ENCODE peak calls at places on chromosome 4, in five cellular contexts. M, L, N, Y and P are unnamed samples. For H3K27me3, the result is how much of the 10 kb centered on the place peaks cover.

GRCh38 chr4:3107271-3108185 is 33.0 kb downstream of the HTT start:
- DNase-seq in M (no peak), L (no peak), N (no peak), Y (no peak), P (no peak)

GRCh38 chr4:127311924-127312323 is 320.8 kb upstream of the INTU start:
- DNase-seq in M (no peak), L (no peak), N (no peak), Y (no peak), P (no peak)

GRCh38 chr4:67911638-67912037 is 27.8 kb upstream of the TMPRSS11D start:
- DNase-seq in M (no peak), L (no peak), N (no peak), Y (no peak), P (no peak)

GRCh38 chr4:24598025-24598424 is 13.7 kb upstream of the DHX15 start:
- DNase-seq in M (peak), L (no peak), N (peak), Y (no peak), P (peak)

GRCh38 chr4:65645185-65645584 is 25.1 kb downstream of the EPHA5 start:
- DNase-seq in M (no peak), L (no peak), N (no peak), Y (peak), P (no peak)

GRCh38 chr4:3059896-3060295 is 14.4 kb downstream of the HTT-AS start:
- DNase-seq in M (no peak), L (no peak), N (no peak), Y (no peak), P (no peak)

GRCh38 chr4:173735055-173735454 is 205.0 kb upstream of the HAND2 start:
- DNase-seq in M (no peak), L (no peak), N (no peak), Y (no peak), P (no peak)

GRCh38 chr4:180949825-180950224 is 1293.4 kb upstream of the TENM3 start:
- DNase-seq in M (no peak), L (no peak), N (peak), Y (no peak), P (no peak)

GRCh38 chr4:188911199-188911598 is 772.0 kb downstream of the TRIML1 start:
- DNase-seq in M (no peak), L (no peak), N (no peak), Y (no peak), P (no peak)

GRCh38 chr4:182973421-182974340 is 56.5 kb upstream of the DCTD start:
- DNase-seq in M (no peak), L (no peak), N (peak), Y (peak), P (no peak)

GRCh38 chr4:168796362-168797106 is 213.5 kb downstream of the CBR4 start:
- DNase-seq in M (peak), L (no peak), N (peak), Y (peak), P (peak)

GRCh38 chr4:186932631-186933150 is 209.0 kb upstream of the FAT1 start:
- DNase-seq in M (no peak), L (no peak), N (peak), Y (peak), P (no peak)

GRCh38 chr4:102808009-102808408 is 19.3 kb downstream of the UBE2D3 start:
- DNase-seq in M (no peak), L (no peak), N (no peak), Y (no peak), P (no peak)

GRCh38 chr4:144574004-144574403 is 72.0 kb upstream of the HHIP start:
- DNase-seq in M (no peak), L (no peak), N (no peak), Y (no peak), P (no peak)

GRCh38 chr4:16024009-16024408 is 59.8 kb downstream of the PROM1 start:
- DNase-seq in M (no peak), L (no peak), N (peak), Y (peak), P (no peak)

GRCh38 chr4:17094811-17095210 is 196.4 kb upstream of the LDB2 start:
- DNase-seq in M (no peak), L (no peak), N (no peak), Y (no peak), P (no peak)

GRCh38 chr4:113683143-113683542 is 78.4 kb downstream of the CAMK2D start:
- DNase-seq in M (no peak), L (no peak), N (no peak), Y (no peak), P (no peak)

GRCh38 chr4:18049446-18049845 is 27.9 kb upstream of the LCORL start:
- DNase-seq in M (no peak), L (no peak), N (no peak), Y (no peak), P (no peak)

GRCh38 chr4:152064753-152065152 is 303.9 kb upstream of the GATB start:
- DNase-seq in M (no peak), L (no peak), N (no peak), Y (peak), P (no peak)

GRCh38 chr4:182929296-182929695 is 12.1 kb upstream of the DCTD start:
- DNase-seq in M (no peak), L (no peak), N (peak), Y (peak), P (peak)

GRCh38 chr4:2135083-2135482 is 76.0 kb downstream of the NAT8L start:
- DNase-seq in M (no peak), L (no peak), N (no peak), Y (peak), P (no peak)

GRCh38 chr4:29553842-29554241 is 1166.3 kb upstream of the PCDH7 start:
- DNase-seq in M (no peak), L (no peak), N (peak), Y (peak), P (peak)

GRCh38 chr4:141810038-141810701 is 173.8 kb downstream of the IL15 start:
- DNase-seq in M (no peak), L (no peak), N (no peak), Y (no peak), P (no peak)

GRCh38 chr4:53866055-53866454 is 198.3 kb downstream of the CHIC2 start:
- DNase-seq in M (no peak), L (no peak), N (no peak), Y (no peak), P (no peak)

GRCh38 chr4:53861856-53862610 is 202.4 kb downstream of the CHIC2 start:
- DNase-seq in M (no peak), L (no peak), N (peak), Y (peak), P (no peak)

GRCh38 chr4:53863163-53863562 is 201.2 kb downstream of the CHIC2 start:
- DNase-seq in M (no peak), L (no peak), N (no peak), Y (peak), P (no peak)

GRCh38 chr4:53863731-53864130 is 200.7 kb downstream of the CHIC2 start:
- DNase-seq in M (no peak), L (no peak), N (no peak), Y (peak), P (no peak)

DNA sequence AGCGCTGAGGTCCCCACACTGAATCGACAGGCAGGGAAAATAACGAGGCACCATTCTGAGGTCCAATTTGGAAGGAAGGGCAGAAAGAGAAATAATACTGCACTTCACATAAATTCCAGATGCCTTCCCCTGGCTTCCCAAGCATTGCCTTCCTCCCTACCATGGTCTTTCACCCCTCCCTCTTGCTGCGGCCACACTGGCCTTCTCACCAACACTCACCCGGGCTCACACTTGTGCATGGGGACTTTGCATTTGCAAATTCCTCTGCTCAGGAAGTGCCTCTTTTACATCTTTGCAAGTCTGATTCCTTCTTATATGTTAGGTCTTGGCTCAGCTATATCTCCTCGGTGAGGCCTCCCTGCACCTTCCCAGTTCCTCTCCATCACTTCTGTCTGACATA is 199.4 kb downstream of the CHIC2 start:
- DNase-seq in M (no peak), L (no peak), N (no peak), Y (no peak), P (no peak)
- H3K4me3 ChIP-seq in M (no peak), L (no peak), N (no peak), Y (no peak), P (no peak)

GRCh38 chr4:83455300-83456183 is at the start of the genes HELQ and MRPS18C:
- DNase-seq in M (peak), L (peak), N (peak), Y (peak), P (peak)
- TF ChIP-seq CTCF in M (no peak), L (peak), N (no peak), Y (no peak), P (peak)

GRCh38 chr4:139823345-139823744 is 157.7 kb downstream of the MGST2 start:
- DNase-seq in M (no peak), L (no peak), N (no peak), Y (no peak), P (no peak)

GRCh38 chr4:139824882-139825522 is 159.4 kb downstream of the MGST2 start:
- DNase-seq in M (no peak), L (no peak), N (no peak), Y (no peak), P (no peak)

GRCh38 chr4:139822391-139822790 is 156.8 kb downstream of the MGST2 start:
- DNase-seq in M (no peak), L (no peak), N (no peak), Y (no peak), P (no peak)

GRCh38 chr4:139823746-139824145 is 158.1 kb downstream of the MGST2 start:
- DNase-seq in M (no peak), L (no peak), N (no peak), Y (no peak), P (no peak)

DNA sequence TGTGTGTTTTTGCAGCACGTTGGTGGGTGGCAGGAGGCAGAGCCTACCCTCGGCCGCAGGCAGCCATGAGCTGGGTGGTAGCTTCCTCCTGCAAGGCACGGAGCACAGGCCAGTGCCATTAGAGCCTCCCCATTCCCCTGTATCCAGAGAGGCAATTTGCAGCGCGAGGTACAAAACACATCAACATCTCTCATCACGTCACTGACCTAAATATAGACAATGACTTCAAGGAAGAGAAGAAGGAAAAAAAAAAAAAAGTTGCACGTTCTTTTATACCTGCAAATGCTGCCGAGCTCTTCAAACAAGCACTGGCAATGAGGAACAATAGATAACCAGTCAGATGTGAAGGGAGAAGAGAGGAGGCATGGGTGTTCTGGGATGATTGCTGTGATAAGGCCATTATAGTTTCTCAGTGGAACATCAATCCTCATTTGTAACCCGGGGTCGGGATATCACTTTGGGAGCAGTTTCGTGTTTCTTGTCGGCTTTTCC is 159.9 kb downstream of the MGST2 start:
- DNase-seq in M (no peak), L (no peak), N (no peak), Y (no peak), P (no peak)
- H3K27me3 ChIP-seq in M (under half), L (under half), N (under half), Y (under half), P (under half)

DNA sequence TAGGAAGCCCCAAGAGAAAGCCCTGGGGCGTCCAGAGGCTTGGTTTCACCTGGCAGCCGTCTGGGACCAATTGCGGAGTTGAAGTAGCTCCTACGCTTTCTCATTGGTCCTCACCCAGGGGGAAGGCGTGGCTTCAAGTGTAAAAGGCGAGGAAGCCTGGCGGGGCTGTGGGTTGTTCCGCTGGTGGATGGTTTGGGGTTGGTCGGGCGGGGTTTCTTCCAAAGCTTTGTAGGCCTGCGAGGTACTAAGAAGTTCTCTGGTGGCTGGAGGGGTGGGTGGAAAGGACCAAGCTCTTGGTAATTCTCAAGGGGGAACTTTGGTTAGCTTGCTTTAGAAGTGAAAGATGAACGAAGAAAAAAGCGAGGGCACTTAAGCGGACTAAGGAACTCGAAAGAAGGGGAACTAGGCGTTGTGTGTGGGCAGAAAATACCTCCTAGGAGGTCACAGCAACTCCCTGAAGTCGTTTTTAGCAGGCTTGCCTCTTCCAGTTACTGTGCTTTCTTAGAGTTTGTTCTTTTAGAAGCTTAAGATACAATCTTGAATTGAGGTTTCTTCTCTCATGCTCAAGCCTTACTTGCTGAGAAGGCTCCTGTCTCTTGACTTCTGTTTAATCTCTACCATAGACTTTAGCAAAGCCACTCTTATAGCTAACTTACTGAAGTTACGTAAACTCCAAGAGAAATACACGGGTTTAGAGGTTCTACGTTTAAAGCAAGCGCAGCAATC is 36.7 kb downstream of the CCNG2 start:
- DNase-seq in M (no peak), L (peak), N (no peak), Y (no peak), P (no peak)
- H3K4me3 ChIP-seq in M (peak), L (peak), N (no peak), Y (no peak), P (no peak)

GRCh38 chr4:77745792-77746191 is 73.4 kb downstream of the CNOT6L start:
- DNase-seq in M (no peak), L (no peak), N (no peak), Y (no peak), P (no peak)

GRCh38 chr4:77740480-77740879 is 78.7 kb downstream of the CNOT6L start:
- DNase-seq in M (no peak), L (no peak), N (no peak), Y (no peak), P (no peak)

DNA sequence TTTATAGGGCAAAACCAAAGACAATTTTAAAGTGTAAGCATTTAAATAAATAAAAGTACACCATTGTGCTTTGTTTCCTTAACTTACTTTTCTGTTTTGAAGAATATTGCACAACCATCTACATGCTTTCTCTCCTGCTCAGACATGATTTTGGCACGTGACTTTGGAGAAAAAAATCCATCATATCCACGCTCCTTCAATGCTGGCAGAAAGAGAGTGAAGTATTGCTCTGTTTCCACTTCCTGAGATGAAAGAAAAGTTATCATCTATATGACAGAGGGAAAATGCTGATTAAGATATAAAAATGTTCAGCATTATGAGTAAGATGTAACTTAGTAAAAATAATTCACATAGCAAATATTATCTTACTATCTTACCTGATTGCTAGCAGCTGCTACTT is 77.1 kb downstream of the CNOT6L start:
- DNase-seq in M (no peak), L (no peak), N (no peak), Y (no peak), P (no peak)
- TF ChIP-seq CTCF in M (no peak), L (no peak), N (no peak), Y (no peak), P (no peak)

DNA sequence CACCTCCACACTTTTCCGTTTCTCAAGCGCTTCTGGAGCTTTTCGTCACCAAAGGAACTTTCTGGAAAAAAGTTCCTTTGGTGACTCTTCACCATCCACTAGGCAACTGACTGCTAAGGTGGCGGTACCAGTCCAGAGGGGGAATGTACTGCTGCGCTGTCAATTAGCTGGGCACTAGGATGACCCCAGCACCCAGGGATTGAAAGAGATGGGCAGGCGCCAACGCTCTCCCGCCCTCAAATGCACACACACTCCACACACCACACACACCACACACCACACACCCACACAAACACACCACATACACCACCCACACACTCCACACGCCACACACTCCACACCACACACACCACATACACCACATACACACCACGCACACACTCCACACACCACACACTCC is 10.4 kb downstream of the PRDM8 start:
- DNase-seq in M (no peak), L (no peak), N (no peak), Y (no peak), P (no peak)
- H3K27me3 ChIP-seq in M (under half), L (under half), N (under half), Y (under half), P (under half)

GRCh38 chr4:56430203-56430602 is 5.2 kb downstream of the PPAT start:
- DNase-seq in M (no peak), L (no peak), N (no peak), Y (no peak), P (no peak)
- H3K4me3 ChIP-seq in M (no peak), L (no peak), N (no peak), Y (no peak), P (no peak)